ENCODE peak calls at places on chromosomes 6 and 20, in four cellular contexts. K is Karpas-422, J is HCT116, L is PC-9. S is an unnamed sample. For H3K9me2, the result is how much of the 10 kb centered on the place peaks cover.

GRCh38 chr6:73451166-73452106 is 661 bp downstream of the CGAS start:
- DNase-seq in J (no peak), L (peak), K (peak), S (peak)

GRCh38 chr6:157244175-157244574 is 79.1 kb downstream of the TMEM242 start:
- DNase-seq in J (no peak), L (no peak), K (no peak), S (peak)

GRCh38 chr20:25244976-25245375 is 2.9 kb upstream of the PYGB start:
- DNase-seq in K (no peak), J (no peak), L (no peak), S (no peak)

GRCh38 chr6:106163446-106163965 is 77.4 kb downstream of the PRDM1 start:
- DNase-seq in K (no peak), L (no peak), J (no peak), S (peak)

GRCh38 chr20:44731657-44732056 is 14.0 kb upstream of the KCNK15 start:
- DNase-seq in J (no peak), L (no peak), K (no peak), S (no peak)

GRCh38 chr6:3698021-3698420 is 53.5 kb downstream of the PXDC1 start:
- DNase-seq in J (no peak), L (no peak), K (no peak), S (no peak)

GRCh38 chr6:3284436-3284876 is 25.7 kb downstream of the PSMG4 start:
- DNase-seq in L (no peak), J (no peak), K (no peak), S (no peak)

GRCh38 chr6:155245193-155245592 is 18.6 kb upstream of the CLDN20 start:
- DNase-seq in L (no peak), K (no peak), J (no peak), S (no peak)

GRCh38 chr20:45814314-45814713 is 1.9 kb downstream of the UBE2C start:
- DNase-seq in K (no peak), J (no peak), L (no peak), S (peak)

GRCh38 chr6:130293800-130294199 is 71.0 kb upstream of the SAMD3 start:
- DNase-seq in L (peak), K (peak), J (peak), S (peak)

GRCh38 chr6:57262901-57263694 is 41.0 kb upstream of the RAB23 start:
- DNase-seq in K (no peak), J (no peak), L (no peak), S (no peak)

GRCh38 chr6:15618685-15619084 is 44.1 kb downstream of the DTNBP1 start:
- DNase-seq in L (no peak), K (no peak), J (no peak), S (no peak)

GRCh38 chr6:116115781-116116180 is 10.2 kb downstream of the COL10A1 start:
- DNase-seq in K (no peak), L (no peak), J (no peak), S (no peak)

GRCh38 chr20:48210111-48211029 is 425.1 kb upstream of the SULF2 start:
- DNase-seq in L (no peak), K (no peak), J (no peak), S (no peak)

GRCh38 chr6:67141012-67141411 is 1434.0 kb upstream of the EYS start:
- DNase-seq in L (no peak), K (no peak), J (no peak), S (no peak)

GRCh38 chr6:157954150-157955117 is 27.2 kb upstream of the SYNJ2 start:
- DNase-seq in L (peak), K (no peak), J (no peak), S (peak)

GRCh38 chr6:169106176-169106575 is 147.5 kb downstream of the THBS2 start:
- DNase-seq in K (no peak), J (no peak), L (no peak), S (no peak)

GRCh38 chr6:170446841-170447560 is 106.1 kb downstream of the PSMB1 start:
- DNase-seq in J (no peak), L (no peak), K (peak), S (no peak)

GRCh38 chr6:117592983-117593759 is 9.1 kb downstream of the GOPC start:
- DNase-seq in J (no peak), K (no peak), L (no peak), S (no peak)

GRCh38 chr6:108074057-108074358 is 533 bp downstream of the OSTM1 start:
- DNase-seq in J (no peak), L (no peak), K (no peak), S (peak)

GRCh38 chr20:4483961-4484360 is 237.7 kb upstream of the PRND start:
- DNase-seq in K (no peak), L (no peak), J (no peak), S (no peak)

GRCh38 chr20:49888341-49889244 is 26.7 kb downstream of the SPATA2 start:
- DNase-seq in J (peak), L (peak), K (peak), S (peak)

GRCh38 chr20:51712501-51713212 is 55.5 kb downstream of the ATP9A start:
- DNase-seq in J (peak), K (no peak), L (no peak), S (peak)

GRCh38 chr6:158011980-158012566 is 30.4 kb downstream of the SYNJ2 start:
- DNase-seq in J (no peak), L (no peak), K (no peak), S (no peak)

GRCh38 chr6:134240664-134241431 is 77.1 kb downstream of the SGK1 start:
- DNase-seq in J (no peak), L (peak), K (no peak), S (no peak)

GRCh38 chr6:37910998-37911397 is 91.5 kb downstream of the ZFAND3 start:
- DNase-seq in J (no peak), L (no peak), K (no peak), S (no peak)

GRCh38 chr6:2542858-2543218 is 207.9 kb downstream of the MYLK4 start:
- DNase-seq in L (peak), J (no peak), K (no peak), S (peak)

GRCh38 chr20:47701612-47702011 is 83.7 kb downstream of the SULF2 start:
- DNase-seq in L (no peak), J (no peak), K (no peak), S (no peak)

GRCh38 chr20:10715035-10715434 is 41.2 kb upstream of the JAG1 start:
- DNase-seq in K (no peak), J (no peak), L (no peak), S (no peak)

GRCh38 chr20:57616143-57616951 is 3.9 kb downstream of the ZBP1 start:
- DNase-seq in J (no peak), L (no peak), K (no peak), S (no peak)

GRCh38 chr20:6767536-6768227 is at the start of gene BMP2:
- DNase-seq in L (no peak), J (no peak), K (no peak), S (peak)

DNA sequence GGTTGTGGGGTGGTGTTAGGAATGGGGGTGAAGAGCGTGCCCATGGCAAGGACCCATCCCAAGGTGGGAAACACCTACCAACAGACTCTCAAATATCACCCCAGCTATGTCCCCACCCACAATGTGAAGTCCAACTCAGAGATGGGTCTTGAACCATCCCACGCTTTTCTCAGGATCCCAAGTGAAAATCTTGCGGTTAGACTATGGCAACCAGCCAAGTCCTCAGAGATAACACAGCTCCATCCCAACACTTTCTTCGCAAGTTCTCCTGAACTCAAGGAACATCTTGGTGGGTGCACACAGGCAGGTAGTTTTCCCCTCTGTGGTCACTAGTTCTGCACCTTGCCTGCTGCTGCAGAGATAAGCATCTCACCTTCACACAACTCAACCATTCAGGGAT is 116.0 kb downstream of the CDC5L start:
- DNase-seq in J (no peak), K (no peak), L (no peak), S (no peak)
- H3K9me2 ChIP-seq in J (under half), K (under half), L (under half), S (under half)

DNA sequence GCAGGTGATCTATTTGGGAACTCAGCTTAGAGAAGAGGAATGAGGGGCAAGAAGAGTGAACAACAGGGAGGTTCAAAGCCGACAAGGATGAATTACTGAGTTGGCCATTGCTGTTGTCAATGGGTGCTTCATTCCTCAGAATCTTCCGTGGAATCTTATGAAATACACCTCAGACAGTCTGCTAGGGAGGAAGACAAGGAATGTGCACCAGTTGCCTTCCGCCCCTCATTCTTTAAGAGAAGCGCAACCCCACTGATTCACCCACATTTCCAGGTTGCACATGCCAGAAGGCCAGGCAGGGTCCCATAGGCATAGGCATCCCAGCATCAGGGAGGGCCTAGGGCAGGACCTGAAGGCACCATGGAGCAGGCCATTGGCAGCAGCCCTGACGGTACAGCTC is 127.5 kb upstream of the TNFAIP3 start:
- DNase-seq in J (no peak), K (no peak), L (no peak), S (no peak)
- H3K9me2 ChIP-seq in J (under half), K (under half), L (under half), S (under half)

GRCh38 chr20:59082981-59083380 is 40.4 kb upstream of the PRELID3B start:
- DNase-seq in K (no peak), L (peak), J (no peak), S (no peak)
- H3K9me2 ChIP-seq in K (under half), L (under half), J (under half), S (under half)

GRCh38 chr20:32920530-32921298 is 62.0 kb downstream of the EFCAB8 start:
- DNase-seq in J (no peak), K (no peak), L (no peak), S (no peak)

GRCh38 chr20:32929162-32929561 is 70.4 kb downstream of the EFCAB8 start:
- DNase-seq in J (no peak), L (no peak), K (no peak), S (no peak)

GRCh38 chr20:32925481-32926196 is 66.9 kb downstream of the EFCAB8 start:
- DNase-seq in L (no peak), K (no peak), J (no peak), S (no peak)

GRCh38 chr20:32922466-32922865 is 63.7 kb downstream of the EFCAB8 start:
- DNase-seq in J (no peak), L (no peak), K (no peak), S (no peak)

GRCh38 chr20:32924781-32925180 is 66.1 kb downstream of the EFCAB8 start:
- DNase-seq in J (no peak), L (no peak), K (no peak), S (no peak)
- H3K9me2 ChIP-seq in J (under half), L (under half), K (under half), S (under half)

DNA sequence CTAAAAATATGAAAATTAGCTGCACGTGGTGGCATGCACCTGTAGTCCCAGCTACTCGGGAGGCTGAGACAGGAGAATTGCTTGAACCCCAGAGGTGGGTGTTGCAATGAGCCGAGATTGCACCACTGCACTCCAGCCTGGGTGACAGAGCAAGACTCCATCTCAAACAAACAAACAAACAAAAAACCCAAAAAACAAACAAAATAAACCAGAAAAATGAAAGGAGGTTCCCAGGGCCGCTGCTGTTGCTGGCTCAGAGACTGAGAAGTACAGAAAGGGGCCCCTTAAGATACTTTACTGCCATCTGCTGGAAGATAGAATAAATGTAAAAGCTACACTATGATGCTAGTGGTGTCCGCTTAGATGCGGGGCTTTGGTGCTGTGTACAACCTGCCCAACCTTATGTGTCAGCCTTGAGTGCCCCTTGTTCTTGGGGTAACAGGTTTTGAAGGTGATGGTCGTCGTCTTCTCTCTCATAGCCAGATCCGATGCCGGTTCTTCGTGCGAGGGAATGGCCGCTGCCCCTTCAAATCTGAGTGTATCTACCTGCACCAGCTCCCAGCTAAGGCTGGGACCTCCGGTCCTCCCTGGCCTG is 2.8 kb upstream of the FANCE start:
- DNase-seq in K (peak), J (no peak), L (peak), S (peak)
- H3K9me2 ChIP-seq in K (under half), J (under half), L (under half), S (under half)

DNA sequence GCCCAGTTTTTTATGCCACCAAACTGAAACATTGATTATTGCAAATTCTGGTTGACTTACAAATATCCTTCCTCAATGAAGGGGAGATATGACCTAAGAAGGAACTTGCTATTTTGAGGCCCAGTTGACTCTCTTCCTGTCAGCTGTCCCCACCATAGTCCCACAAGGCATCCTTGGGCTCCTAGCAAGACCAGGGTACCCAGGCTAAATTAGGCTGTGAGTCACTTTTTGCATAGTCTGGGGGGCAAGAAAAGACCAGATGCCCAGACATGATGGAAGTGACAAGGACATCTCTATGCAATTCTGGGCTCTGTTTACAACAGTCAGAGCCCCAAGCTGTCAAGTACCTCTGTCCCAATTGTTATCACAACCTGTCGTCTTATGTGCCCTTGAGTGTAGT is 31.8 kb upstream of the MAFB start:
- DNase-seq in K (no peak), L (no peak), J (no peak), S (no peak)
- H3K9me2 ChIP-seq in K (under half), L (under half), J (under half), S (under half)

DNA sequence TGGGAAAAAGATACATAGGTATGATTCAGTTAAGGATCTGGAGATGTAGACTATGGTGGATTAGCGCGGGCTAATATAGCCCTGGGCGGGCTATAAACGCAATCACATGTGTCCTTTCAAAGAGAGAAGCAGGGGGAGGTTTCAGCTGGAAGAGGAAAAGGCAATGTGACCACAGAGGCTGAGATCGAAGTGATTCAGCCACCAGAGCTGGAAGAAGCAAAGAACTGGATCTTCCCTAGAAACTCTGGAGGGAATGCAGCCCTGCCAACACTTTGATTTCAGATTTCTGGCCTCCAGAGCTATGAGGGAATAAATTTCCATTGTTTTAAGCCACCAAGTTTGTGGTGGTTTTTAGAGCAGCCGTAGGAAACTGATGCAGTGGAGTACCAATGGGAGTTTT is 81.5 kb upstream of the NHSL1 start:
- DNase-seq in L (no peak), K (no peak), J (no peak), S (no peak)
- H3K9me2 ChIP-seq in L (under half), K (under half), J (under half), S (under half)

GRCh38 chr6:75368151-75368779 is 83.7 kb upstream of the TMEM30A start:
- DNase-seq in L (peak), K (peak), J (peak), S (peak)

GRCh38 chr6:75368864-75369402 is 84.3 kb upstream of the TMEM30A start:
- DNase-seq in L (no peak), J (no peak), K (no peak), S (no peak)

DNA sequence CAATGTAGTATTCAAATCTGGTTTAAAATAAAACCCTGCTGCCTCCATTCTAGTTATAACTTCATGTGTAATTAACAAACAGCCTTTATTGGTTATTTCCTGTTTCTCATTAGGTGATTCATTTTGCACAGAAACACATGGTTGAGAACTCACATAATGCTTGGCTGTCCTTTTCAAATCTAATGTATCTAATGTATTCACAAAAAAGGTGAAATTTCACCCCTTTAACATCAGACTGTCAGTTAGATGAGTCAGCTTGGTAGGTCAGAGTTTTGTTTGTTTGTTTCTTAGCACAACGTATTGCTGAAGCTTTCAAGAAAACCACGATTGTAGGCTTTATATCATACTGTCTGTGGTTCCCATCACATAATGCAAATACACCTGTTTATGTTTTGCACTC is 78.7 kb upstream of the TMEM30A start:
- DNase-seq in L (no peak), J (no peak), K (no peak), S (no peak)
- H3K9me2 ChIP-seq in L (under half), J (under half), K (under half), S (under half)

DNA sequence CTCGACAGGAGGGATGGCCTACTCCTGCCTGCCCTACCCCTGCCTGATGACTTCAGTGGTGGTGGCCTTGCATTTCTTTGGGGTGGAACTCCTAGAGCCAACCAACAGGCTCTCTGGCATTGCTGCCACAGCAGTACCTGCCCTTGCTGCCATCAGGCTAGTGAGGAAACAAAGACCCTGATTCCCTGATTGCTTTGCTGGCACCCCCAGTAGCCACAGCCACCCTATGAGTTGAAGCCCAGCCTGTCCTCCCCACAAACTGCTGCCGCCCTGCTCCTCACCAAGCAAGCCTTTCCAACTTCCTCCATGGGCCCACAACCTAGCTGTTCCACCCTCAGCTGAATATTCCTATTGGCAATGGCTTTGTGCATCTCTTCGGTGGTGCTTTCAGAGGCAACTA is 52.5 kb upstream of the KHDRBS2 start:
- DNase-seq in J (no peak), K (no peak), L (no peak), S (no peak)
- H3K9me2 ChIP-seq in J (under half), K (under half), L (under half), S (under half)

GRCh38 chr6:143970827-143971226 is 37.2 kb downstream of the PLAGL1 start:
- DNase-seq in K (no peak), J (no peak), L (no peak), S (no peak)
- H3K9me2 ChIP-seq in K (under half), J (under half), L (under half), S (under half)